ENCODE peak calls at places on chromosomes 3 and 15, in four cellular contexts. C, W, P and L are unnamed samples.

GRCh38 chr15:80953953-80954778 is 35.5 kb downstream of the MESD start:
- DNase-seq in C (no peak), P (no peak), W (no peak), L (no peak)

GRCh38 chr15:67805008-67805681 is 20.2 kb upstream of the SKOR1 start:
- DNase-seq in W (no peak), C (no peak), P (no peak), L (no peak)

GRCh38 chr3:12395349-12396012 is 88.8 kb upstream of the TSEN2 start:
- DNase-seq in P (no peak), W (peak), C (no peak), L (no peak)

GRCh38 chr15:43516801-43517353 is 531 bp upstream of the MAP1A start:
- DNase-seq in P (no peak), W (no peak), C (no peak), L (no peak)

GRCh38 chr3:136631424-136631823 is 120.8 kb downstream of the STAG1 start:
- DNase-seq in P (no peak), C (no peak), W (no peak), L (no peak)

GRCh38 chr15:39154136-39154770 is 426.6 kb upstream of the THBS1 start:
- DNase-seq in W (no peak), P (no peak), C (no peak), L (no peak)

GRCh38 chr3:8490079-8490552 is 11.5 kb upstream of the LMCD1 start:
- DNase-seq in C (no peak), W (no peak), P (no peak), L (no peak)

GRCh38 chr3:16181361-16181760 is 6.9 kb downstream of the GALNT15 start:
- DNase-seq in W (no peak), C (no peak), P (no peak), L (no peak)

GRCh38 chr15:45637552-45638033 is 2.8 kb downstream of the SQOR start:
- DNase-seq in C (no peak), P (no peak), W (peak), L (no peak)

GRCh38 chr3:14602804-14603644 is 48.5 kb upstream of the CCDC174 start:
- DNase-seq in C (no peak), W (no peak), P (peak), L (peak)

GRCh38 chr15:77895742-77896141 is 181.8 kb downstream of the TBC1D2B start:
- DNase-seq in C (no peak), P (no peak), W (no peak), L (no peak)

DNA sequence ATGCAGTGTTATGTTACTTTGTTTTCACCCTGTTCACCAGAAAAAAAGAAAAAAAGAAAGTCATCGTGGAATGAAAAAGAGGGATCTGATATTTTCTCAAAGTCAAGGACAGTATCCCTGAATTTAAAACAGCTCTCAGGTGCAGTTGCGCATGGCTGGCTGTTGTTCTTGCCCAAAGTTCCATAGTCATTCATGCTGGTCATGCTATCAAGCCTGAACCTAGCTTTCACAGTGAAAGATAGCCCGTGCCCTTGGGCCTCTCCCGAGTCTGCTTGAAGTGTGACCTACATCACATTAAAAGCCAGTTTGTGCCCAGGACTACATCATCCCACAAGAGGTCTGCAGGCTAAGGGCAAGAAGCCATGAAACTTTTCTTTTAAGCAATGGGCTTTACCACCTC is 522.6 kb upstream of the MCTP2 start:
- DNase-seq in C (no peak), P (no peak), W (no peak), L (peak)
- TF ChIP-seq CTCF in C (no peak), P (no peak), W (no peak), L (no peak)

DNA sequence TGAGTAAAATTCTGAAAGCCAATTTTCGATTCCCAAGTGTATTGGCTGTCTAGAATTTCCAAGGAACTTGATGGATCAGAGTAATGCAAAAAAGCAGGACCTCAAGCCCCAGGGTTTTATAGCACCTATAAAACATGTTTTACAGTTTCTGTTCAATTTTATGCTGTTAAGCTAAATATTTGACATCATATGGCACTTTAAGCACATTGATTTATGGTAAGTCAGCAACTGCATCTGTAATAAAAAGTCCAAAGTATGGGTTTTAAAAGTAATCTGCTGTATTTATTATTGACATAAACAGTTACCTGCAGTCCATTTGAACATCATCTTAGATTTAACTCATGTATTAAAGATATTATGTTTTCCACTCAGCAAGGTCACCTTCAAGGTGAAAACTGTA is 20.0 kb upstream of the MFSD1 start:
- DNase-seq in W (no peak), P (no peak), C (no peak), L (no peak)
- TF ChIP-seq CTCF in W (no peak), P (no peak), C (no peak), L (no peak)

GRCh38 chr3:121531269-121531668 is 14.5 kb downstream of the POLQ start:
- DNase-seq in W (no peak), P (no peak), C (no peak), L (no peak)

DNA sequence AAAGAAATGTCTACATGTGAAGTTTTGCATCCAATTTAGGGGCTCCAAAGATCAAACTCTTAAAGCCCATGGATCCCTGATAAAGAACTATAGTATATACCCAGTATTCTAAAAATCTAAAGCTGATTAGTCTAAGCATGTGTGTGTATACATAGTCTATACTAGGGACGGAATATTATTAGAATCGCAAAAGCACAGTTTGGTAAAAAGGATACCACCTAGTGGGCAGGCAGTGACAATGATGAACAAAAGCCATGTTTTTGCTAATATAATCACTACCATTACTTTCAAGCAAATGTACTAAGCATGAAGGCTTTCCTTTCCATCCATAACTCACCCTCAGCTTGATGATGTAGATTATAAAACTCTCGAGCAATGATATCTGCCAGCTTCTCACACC is 16.5 kb downstream of the POLQ start:
- DNase-seq in C (no peak), W (no peak), P (no peak), L (no peak)
- TF ChIP-seq CTCF in C (peak), W (peak), P (no peak), L (peak)

DNA sequence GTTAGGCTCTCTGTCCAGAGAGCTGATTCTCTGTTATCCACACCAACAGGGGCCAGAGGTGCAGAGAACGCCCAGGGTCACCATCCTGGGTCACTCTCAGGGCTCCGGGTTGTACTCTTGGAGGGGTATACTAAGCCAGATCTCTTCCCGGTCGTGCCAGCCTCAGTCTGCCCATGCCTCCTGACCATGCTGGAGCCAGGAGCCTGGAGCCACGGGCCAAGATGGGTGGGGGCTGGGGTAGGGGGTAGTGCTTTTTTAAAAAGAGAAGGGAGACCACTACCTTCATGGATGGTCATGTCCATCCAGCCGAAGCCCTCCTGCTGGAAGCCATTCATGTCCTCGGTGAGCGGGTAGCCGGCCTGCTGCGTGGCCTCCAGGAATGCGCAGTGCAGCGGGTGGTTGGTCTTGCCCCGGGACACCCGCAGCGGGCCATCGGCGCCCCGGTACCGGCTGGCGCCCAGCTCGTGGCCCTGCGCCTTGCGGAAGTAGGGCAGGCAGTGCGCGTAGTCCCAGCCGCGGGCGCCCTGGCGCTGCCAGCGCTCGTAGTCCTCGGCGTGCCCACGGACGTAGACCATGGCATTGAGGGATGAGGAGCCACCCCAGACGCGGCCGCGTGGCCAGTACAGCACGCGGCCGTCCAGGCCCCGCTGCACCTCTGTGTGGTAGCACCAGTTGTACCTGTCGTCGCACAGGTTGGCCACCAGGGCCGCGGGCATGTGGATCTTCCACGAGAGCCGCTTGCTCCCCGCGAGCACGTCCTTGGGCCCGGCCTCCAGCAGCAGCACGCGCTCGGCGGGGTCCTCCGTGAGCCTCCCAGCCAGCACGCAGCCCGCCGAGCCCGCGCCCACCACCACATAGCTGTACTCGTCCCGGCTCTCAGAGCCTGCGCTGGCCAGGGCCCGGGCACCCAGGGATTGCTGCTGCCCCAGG is 22.9 kb downstream of the CHDH start:
- DNase-seq in P (peak), W (no peak), C (no peak), L (no peak)
- TF ChIP-seq CTCF in P (peak), W (no peak), C (no peak), L (no peak)

DNA sequence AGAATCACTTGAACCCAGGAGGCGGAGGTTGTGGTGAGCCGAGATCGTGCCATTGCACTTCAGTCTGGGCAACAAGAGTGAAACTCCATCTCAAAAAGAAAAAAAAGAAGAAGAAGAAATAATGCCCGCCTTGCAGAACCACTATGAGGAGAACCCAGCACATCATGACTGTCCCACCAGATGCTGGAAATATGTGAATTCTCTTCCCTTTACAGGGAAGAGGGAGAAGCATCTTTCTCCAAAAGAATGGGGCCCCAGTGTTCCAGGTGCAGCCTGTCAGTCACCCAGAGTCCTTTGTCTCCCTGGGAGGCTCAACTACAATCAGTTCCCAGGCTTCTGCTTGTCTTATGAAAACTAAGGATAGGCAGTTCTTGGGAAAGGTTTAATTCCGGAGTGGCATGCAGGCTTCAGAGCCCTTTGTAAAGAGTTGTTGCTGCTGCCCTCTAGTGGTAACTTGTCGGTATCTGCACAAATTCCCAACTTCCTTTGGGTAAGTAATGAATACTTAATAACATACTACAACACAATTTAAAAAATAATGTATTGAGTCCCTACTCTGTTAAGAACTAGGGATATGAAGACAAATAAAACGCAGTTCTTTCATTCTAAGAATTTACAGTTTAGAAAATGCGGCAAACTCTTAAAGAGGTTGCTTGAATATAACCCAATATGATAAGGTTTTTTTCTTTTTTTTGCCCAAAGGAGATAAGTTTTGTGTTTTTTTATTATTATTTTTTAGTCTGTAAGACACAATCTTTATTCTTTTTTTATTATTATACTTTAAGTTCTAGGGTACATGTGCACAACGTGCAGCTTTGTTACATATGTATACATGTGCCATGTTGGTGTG is 18.6 kb upstream of the TICRR start:
- DNase-seq in C (peak), W (peak), P (peak), L (peak)
- TF ChIP-seq CTCF in C (peak), W (peak), P (peak), L (peak)